ENCODE peak calls at places on chromosomes 12 and 14, in four cellular contexts. Q is H1, W is A549, Z is lower lobe of right lung. T is an unnamed sample. For H3K4me1, the result is how much of the 10 kb centered on the place peaks cover.

GRCh38 chr12:107564946-107565345 is 120.7 kb upstream of the PWP1 start:
- DNase-seq in Z (no peak), Q (no peak), W (no peak), T (no peak)

GRCh38 chr14:105540811-105541210 is 14.4 kb downstream of the TMEM121 start:
- DNase-seq in W (no peak), Z (no peak), Q (no peak), T (no peak)

GRCh38 chr14:99757331-99758070 is 35.7 kb upstream of the EML1 start:
- DNase-seq in Z (no peak), W (peak), Q (no peak), T (peak)

GRCh38 chr14:45085004-45085403 is 1.1 kb downstream of the PRPF39 start:
- DNase-seq in W (no peak), Q (no peak), Z (no peak), T (no peak)

GRCh38 chr12:79223761-79224160 is 359.2 kb downstream of the SYT1 start:
- DNase-seq in Q (no peak), W (no peak), Z (no peak), T (no peak)

GRCh38 chr12:68483592-68484373 is 126.9 kb upstream of the RAP1B start:
- DNase-seq in Z (no peak), W (no peak), Q (no peak), T (no peak)

GRCh38 chr12:13095266-13095995 is 8.0 kb downstream of the GSG1 start:
- DNase-seq in Z (no peak), Q (no peak), W (no peak), T (no peak)

GRCh38 chr14:53655080-53655785 is 301.4 kb downstream of the BMP4 start:
- DNase-seq in Z (no peak), W (no peak), Q (no peak), T (no peak)

GRCh38 chr12:53287741-53288216 is 7.6 kb upstream of the PFDN5 start:
- DNase-seq in Q (peak), Z (peak), W (peak), T (peak)

GRCh38 chr12:65156366-65156831 is 13.0 kb upstream of the LEMD3 start:
- DNase-seq in Z (no peak), W (no peak), Q (no peak), T (no peak)

GRCh38 chr14:100536721-100537700 is 50.2 kb downstream of the BEGAIN start:
- DNase-seq in Q (peak), W (no peak), Z (peak), T (peak)

GRCh38 chr12:2650261-2651060 is 144.3 kb upstream of the FKBP4 start:
- DNase-seq in W (no peak), Q (no peak), Z (no peak), T (peak)

GRCh38 chr14:55127491-55127951 is 1.5 kb upstream of the LGALS3 start:
- DNase-seq in Q (no peak), Z (no peak), W (no peak), T (no peak)

GRCh38 chr12:95551305-95551704 is at the start of gene USP44:
- DNase-seq in W (no peak), Z (no peak), Q (peak), T (no peak)

GRCh38 chr14:56341766-56342418 is 223.7 kb downstream of the PELI2 start:
- DNase-seq in Z (no peak), W (no peak), Q (no peak), T (no peak)

GRCh38 chr12:131155131-131155530 is 201.4 kb downstream of the ADGRD1 start:
- DNase-seq in Q (no peak), W (no peak), Z (no peak), T (no peak)

GRCh38 chr12:115132906-115133305 is 448.9 kb upstream of the TBX3 start:
- DNase-seq in W (no peak), Q (no peak), Z (no peak), T (no peak)

GRCh38 chr14:61337893-61338292 is 16.5 kb downstream of the PRKCH start:
- DNase-seq in Z (no peak), Q (no peak), W (no peak), T (no peak)

GRCh38 chr14:61341275-61342210 is 20.2 kb downstream of the PRKCH start:
- DNase-seq in Z (no peak), Q (no peak), W (no peak), T (no peak)

GRCh38 chr14:61335049-61335448 is 13.7 kb downstream of the PRKCH start:
- DNase-seq in Q (no peak), Z (no peak), W (no peak), T (no peak)

GRCh38 chr14:61335876-61336275 is 14.5 kb downstream of the PRKCH start:
- DNase-seq in Z (no peak), Q (no peak), W (no peak), T (no peak)

DNA sequence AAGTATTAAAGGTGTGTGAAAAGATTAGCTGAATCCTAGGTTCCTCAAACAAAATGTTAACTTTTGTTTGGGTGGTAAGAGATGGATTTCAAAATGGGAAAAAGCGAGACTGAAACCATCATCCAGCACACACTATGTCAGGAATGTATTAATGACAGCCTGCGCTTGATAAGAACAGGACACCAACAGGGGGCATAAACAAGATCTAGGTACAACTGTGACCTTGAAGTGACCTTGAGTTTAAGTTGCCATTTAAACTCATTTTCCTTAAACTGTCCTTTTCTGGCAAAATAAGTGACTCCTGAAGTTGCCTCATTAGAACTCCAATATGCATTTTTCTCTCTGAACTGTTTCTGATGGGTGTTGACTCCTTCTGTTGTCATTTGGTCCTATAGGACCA is 17.1 kb downstream of the PRKCH start:
- DNase-seq in Z (no peak), Q (no peak), W (no peak), T (no peak)
- H3K4me1 ChIP-seq in Z (half or more), Q (under half), W (under half), T (under half)

GRCh38 chr14:22531451-22532344 is 57.3 kb downstream of the DAD1 start:
- DNase-seq in Q (no peak), Z (no peak), W (no peak), T (no peak)

GRCh38 chr14:22534547-22534946 is 54.5 kb downstream of the DAD1 start:
- DNase-seq in W (no peak), Q (no peak), Z (no peak), T (no peak)

GRCh38 chr14:22532345-22533056 is 56.5 kb downstream of the DAD1 start:
- DNase-seq in Z (no peak), W (no peak), Q (no peak), T (no peak)

GRCh38 chr14:22533739-22534359 is 55.2 kb downstream of the DAD1 start:
- DNase-seq in W (no peak), Z (no peak), Q (no peak), T (no peak)

GRCh38 chr14:22533057-22533704 is 55.8 kb downstream of the DAD1 start:
- DNase-seq in Q (no peak), W (no peak), Z (no peak), T (no peak)
- H3K4me3 ChIP-seq in Q (no peak), W (no peak), Z (no peak), T (no peak)

GRCh38 chr12:110287986-110288385 is 6.9 kb downstream of the ATP2A2 start:
- DNase-seq in Q (no peak), Z (no peak), W (no peak), T (no peak)

GRCh38 chr12:110282343-110282860 is 1.4 kb downstream of the ATP2A2 start:
- DNase-seq in Q (no peak), W (no peak), Z (no peak), T (no peak)

GRCh38 chr12:110281549-110282342 is 699 bp downstream of the ATP2A2 start:
- DNase-seq in Q (peak), W (peak), Z (peak), T (peak)

GRCh38 chr12:110282956-110283817 is 2.1 kb downstream of the ATP2A2 start:
- DNase-seq in Z (no peak), Q (no peak), W (no peak), T (no peak)

GRCh38 chr12:110284597-110284996 is 3.5 kb downstream of the ATP2A2 start:
- DNase-seq in Z (no peak), W (no peak), Q (no peak), T (no peak)
- H3K4me1 ChIP-seq in Z (half or more), W (half or more), Q (under half), T (under half)

GRCh38 chr12:77299910-77300772 is 234.8 kb upstream of the E2F7 start:
- DNase-seq in Q (no peak), Z (no peak), W (no peak), T (no peak)
- H3K4me3 ChIP-seq in Q (no peak), Z (no peak), W (no peak), T (no peak)

GRCh38 chr12:6965026-6965661 is 5.3 kb downstream of the PHB2 start:
- DNase-seq in Z (peak), Q (peak), W (peak), T (peak)
- H3K4me1 ChIP-seq in Z (half or more), Q (under half), W (half or more), T (under half)

T was measured in aorta.